ENCODE peak calls at places on chromosomes 13 and 19, in eight cellular contexts. E is effector memory CD4-positive, alpha-beta T cell; B is ascending aorta; H is stimulated activated CD8-positive, alpha-beta memory T cell treated with anti-CD3 and anti-CD28 coated beads, Interleukin-12 subunit alpha, Interleukin-12 subunit beta, amount 100 ng/mL, for 1 hour; K is aorta; F is HAP-1; G is ACHN; W is naive thymus-derived CD4-positive, alpha-beta T cell. Q is an unnamed sample.
A peak's percentile ranks its signal among the peaks of the same experiment; 100 is the strongest.

GRCh38 chr13:113835461-113836274 is 28.2 kb downstream of the GAS6 start:
- DNase-seq in E (no peak), B (no peak), H (no peak), K (peak; percentile 44), F (no peak), G (no peak), W (no peak), Q (peak; percentile 84)

GRCh38 chr19:48807590-48808308 is 3.1 kb downstream of the BCAT2 start:
- DNase-seq in E (no peak), B (no peak), H (no peak), K (peak; percentile 51), F (no peak), G (no peak), W (no peak), Q (no peak)

GRCh38 chr19:16888629-16889371 is at the start of gene F2RL3:
- DNase-seq in E (no peak), B (no peak), H (no peak), K (no peak), F (no peak), G (no peak), W (no peak), Q (peak; percentile 54)

GRCh38 chr13:69616398-69616797 is 491.2 kb upstream of the ATXN8OS start:
- DNase-seq in E (no peak), B (no peak), H (no peak), K (no peak), F (no peak), G (no peak), W (no peak), Q (no peak)

GRCh38 chr13:99845136-99845874 is 126.3 kb downstream of the ZIC5 start:
- DNase-seq in E (no peak), B (no peak), H (no peak), K (no peak), F (no peak), G (no peak), W (no peak), Q (no peak)

GRCh38 chr13:35994131-35994966 is 136.8 kb downstream of the DCLK1 start:
- DNase-seq in E (no peak), B (peak; percentile 16), H (no peak), K (peak; percentile 84), F (no peak), G (peak; percentile 12), W (no peak), Q (peak; percentile 60)

GRCh38 chr13:112744306-112745021 is 54.6 kb downstream of the ATP11A start:
- DNase-seq in E (no peak), B (no peak), H (no peak), K (no peak), F (no peak), G (no peak), W (no peak), Q (peak; percentile 41)

GRCh38 chr19:38033658-38034150 is 126.7 kb downstream of the SIPA1L3 start:
- DNase-seq in E (no peak), B (no peak), H (no peak), K (no peak), F (no peak), G (no peak), W (no peak), Q (no peak)